ENCODE peak calls at places on chromosomes 7 and 10, in seven cellular contexts. One of them, this sample, is unnamed. For H3K27me3 and H3K36me3, the result is how much of the 10 kb centered on the place peaks cover.

GRCh38 chr7:29457565-29457971 is 106.1 kb upstream of the PRR15 start:
- DNase-seq in colonic mucosa: peak
- DNase-seq in psoas muscle: no peak
- DNase-seq in PC-3: no peak
- DNase-seq in SK-N-SH: no peak
- DNase-seq in GM12878: no peak
- DNase-seq in Panc1: no peak
- DNase-seq in this sample: peak

GRCh38 chr7:151059362-151060112 is at the start of gene SLC4A2:
- DNase-seq in colonic mucosa: peak
- DNase-seq in psoas muscle: peak
- DNase-seq in PC-3: peak
- DNase-seq in SK-N-SH: peak
- DNase-seq in GM12878: no peak
- DNase-seq in Panc1: no peak
- DNase-seq in this sample: no peak

GRCh38 chr7:65239707-65240352 is 133.8 kb upstream of the ZNF92 start:
- DNase-seq in colonic mucosa: peak
- DNase-seq in psoas muscle: no peak
- DNase-seq in PC-3: peak
- DNase-seq in SK-N-SH: peak
- DNase-seq in GM12878: no peak
- DNase-seq in Panc1: no peak
- DNase-seq in this sample: no peak

GRCh38 chr7:84271550-84271949 is 77.0 kb upstream of the SEMA3A start:
- DNase-seq in colonic mucosa: no peak
- DNase-seq in psoas muscle: no peak
- DNase-seq in PC-3: no peak
- DNase-seq in SK-N-SH: no peak
- DNase-seq in GM12878: no peak
- DNase-seq in Panc1: no peak
- DNase-seq in this sample: no peak

GRCh38 chr10:116742367-116743265 is at the start of gene HSPA12A:
- DNase-seq in colonic mucosa: peak
- DNase-seq in psoas muscle: peak
- DNase-seq in PC-3: peak
- DNase-seq in SK-N-SH: peak
- DNase-seq in GM12878: no peak
- DNase-seq in Panc1: no peak
- DNase-seq in this sample: peak

GRCh38 chr7:102415685-102416225 is 17.6 kb upstream of the ORAI2 start:
- DNase-seq in colonic mucosa: no peak
- DNase-seq in psoas muscle: no peak
- DNase-seq in PC-3: no peak
- DNase-seq in SK-N-SH: peak
- DNase-seq in GM12878: no peak
- DNase-seq in Panc1: no peak
- DNase-seq in this sample: no peak

GRCh38 chr7:28355553-28356319 is 56.6 kb upstream of the CREB5 start:
- DNase-seq in colonic mucosa: no peak
- DNase-seq in psoas muscle: no peak
- DNase-seq in PC-3: no peak
- DNase-seq in SK-N-SH: no peak
- DNase-seq in GM12878: no peak
- DNase-seq in Panc1: no peak
- DNase-seq in this sample: no peak

GRCh38 chr7:112505495-112505894 is 24.7 kb downstream of the LSMEM1 start:
- DNase-seq in colonic mucosa: no peak
- DNase-seq in psoas muscle: no peak
- DNase-seq in PC-3: no peak
- DNase-seq in SK-N-SH: no peak
- DNase-seq in GM12878: no peak
- DNase-seq in Panc1: no peak
- DNase-seq in this sample: no peak

GRCh38 chr7:148950806-148951205 is 66.7 kb upstream of the EZH2 start:
- DNase-seq in colonic mucosa: no peak
- DNase-seq in psoas muscle: no peak
- DNase-seq in PC-3: no peak
- DNase-seq in SK-N-SH: no peak
- DNase-seq in GM12878: no peak
- DNase-seq in Panc1: no peak
- DNase-seq in this sample: no peak

GRCh38 chr10:1462032-1462431 is 275.3 kb downstream of the ADARB2 start:
- DNase-seq in colonic mucosa: no peak
- DNase-seq in psoas muscle: no peak
- DNase-seq in PC-3: no peak
- DNase-seq in SK-N-SH: no peak
- DNase-seq in GM12878: no peak
- DNase-seq in Panc1: no peak
- DNase-seq in this sample: no peak

GRCh38 chr7:116298055-116298454 is 87.7 kb downstream of the TES start:
- DNase-seq in colonic mucosa: no peak
- DNase-seq in psoas muscle: no peak
- DNase-seq in PC-3: no peak
- DNase-seq in SK-N-SH: no peak
- DNase-seq in GM12878: no peak
- DNase-seq in Panc1: no peak
- DNase-seq in this sample: no peak

GRCh38 chr7:86995052-86995725 is 64.3 kb downstream of the ELAPOR2 start:
- DNase-seq in colonic mucosa: no peak
- DNase-seq in psoas muscle: no peak
- DNase-seq in PC-3: no peak
- DNase-seq in SK-N-SH: no peak
- DNase-seq in GM12878: no peak
- DNase-seq in Panc1: no peak
- DNase-seq in this sample: no peak

GRCh38 chr7:78146546-78146945 is 348.0 kb downstream of the PHTF2 start:
- DNase-seq in colonic mucosa: no peak
- DNase-seq in psoas muscle: no peak
- DNase-seq in PC-3: no peak
- DNase-seq in SK-N-SH: no peak
- DNase-seq in GM12878: no peak
- DNase-seq in Panc1: no peak
- DNase-seq in this sample: no peak

GRCh38 chr7:115635367-115635766 is 395.2 kb downstream of the TFEC start:
- DNase-seq in colonic mucosa: no peak
- DNase-seq in psoas muscle: no peak
- DNase-seq in PC-3: peak
- DNase-seq in SK-N-SH: no peak
- DNase-seq in GM12878: no peak
- DNase-seq in Panc1: no peak
- DNase-seq in this sample: no peak

GRCh38 chr10:79127151-79127961 is 58.6 kb downstream of the ZMIZ1 start:
- DNase-seq in colonic mucosa: peak
- DNase-seq in psoas muscle: peak
- DNase-seq in PC-3: peak
- DNase-seq in SK-N-SH: no peak
- DNase-seq in GM12878: no peak
- DNase-seq in Panc1: no peak
- DNase-seq in this sample: no peak

GRCh38 chr10:48272682-48273081 is 1.8 kb downstream of the FRMPD2 start:
- DNase-seq in colonic mucosa: no peak
- DNase-seq in psoas muscle: no peak
- DNase-seq in PC-3: no peak
- DNase-seq in SK-N-SH: no peak
- DNase-seq in GM12878: no peak
- DNase-seq in Panc1: no peak
- DNase-seq in this sample: no peak

GRCh38 chr10:48273741-48274140 is 755 bp downstream of the FRMPD2 start:
- DNase-seq in colonic mucosa: no peak
- DNase-seq in psoas muscle: no peak
- DNase-seq in PC-3: peak
- DNase-seq in SK-N-SH: no peak
- DNase-seq in GM12878: no peak
- DNase-seq in Panc1: no peak
- DNase-seq in this sample: no peak

GRCh38 chr10:48274636-48275035 is at the start of gene FRMPD2:
- DNase-seq in colonic mucosa: no peak
- DNase-seq in psoas muscle: no peak
- DNase-seq in PC-3: no peak
- DNase-seq in SK-N-SH: no peak
- DNase-seq in GM12878: no peak
- DNase-seq in Panc1: no peak
- DNase-seq in this sample: no peak

GRCh38 chr10:48275743-48276142 is 1.2 kb upstream of the FRMPD2 start:
- DNase-seq in colonic mucosa: no peak
- DNase-seq in psoas muscle: no peak
- DNase-seq in PC-3: no peak
- DNase-seq in SK-N-SH: no peak
- DNase-seq in GM12878: no peak
- DNase-seq in Panc1: no peak
- DNase-seq in this sample: no peak

GRCh38 chr10:48271323-48271722 is 3.2 kb downstream of the FRMPD2 start:
- DNase-seq in colonic mucosa: no peak
- DNase-seq in psoas muscle: no peak
- DNase-seq in PC-3: no peak
- DNase-seq in SK-N-SH: no peak
- DNase-seq in GM12878: no peak
- DNase-seq in Panc1: no peak
- DNase-seq in this sample: no peak
- H3K27me3 ChIP-seq in colonic mucosa: under half
- H3K27me3 ChIP-seq in psoas muscle: under half
- H3K27me3 ChIP-seq in PC-3: under half
- H3K27me3 ChIP-seq in SK-N-SH: under half
- H3K27me3 ChIP-seq in GM12878: under half
- H3K27me3 ChIP-seq in Panc1: under half
- H3K27me3 ChIP-seq in this sample: under half

GRCh38 chr10:32328499-32328898 is 18.5 kb downstream of the EPC1 start:
- DNase-seq in colonic mucosa: no peak
- DNase-seq in psoas muscle: no peak
- DNase-seq in PC-3: no peak
- DNase-seq in SK-N-SH: no peak
- DNase-seq in GM12878: no peak
- DNase-seq in Panc1: no peak
- DNase-seq in this sample: no peak

GRCh38 chr10:32327364-32327691 is 19.6 kb downstream of the EPC1 start:
- DNase-seq in colonic mucosa: no peak
- DNase-seq in psoas muscle: no peak
- DNase-seq in PC-3: no peak
- DNase-seq in SK-N-SH: no peak
- DNase-seq in GM12878: no peak
- DNase-seq in Panc1: no peak
- DNase-seq in this sample: no peak

GRCh38 chr10:32326119-32326518 is 20.8 kb downstream of the EPC1 start:
- DNase-seq in colonic mucosa: no peak
- DNase-seq in psoas muscle: no peak
- DNase-seq in PC-3: no peak
- DNase-seq in SK-N-SH: no peak
- DNase-seq in GM12878: peak
- DNase-seq in Panc1: no peak
- DNase-seq in this sample: no peak

GRCh38 chr10:32329061-32329460 is 17.9 kb downstream of the EPC1 start:
- DNase-seq in colonic mucosa: no peak
- DNase-seq in psoas muscle: no peak
- DNase-seq in PC-3: no peak
- DNase-seq in SK-N-SH: no peak
- DNase-seq in GM12878: no peak
- DNase-seq in Panc1: no peak
- DNase-seq in this sample: no peak

DNA sequence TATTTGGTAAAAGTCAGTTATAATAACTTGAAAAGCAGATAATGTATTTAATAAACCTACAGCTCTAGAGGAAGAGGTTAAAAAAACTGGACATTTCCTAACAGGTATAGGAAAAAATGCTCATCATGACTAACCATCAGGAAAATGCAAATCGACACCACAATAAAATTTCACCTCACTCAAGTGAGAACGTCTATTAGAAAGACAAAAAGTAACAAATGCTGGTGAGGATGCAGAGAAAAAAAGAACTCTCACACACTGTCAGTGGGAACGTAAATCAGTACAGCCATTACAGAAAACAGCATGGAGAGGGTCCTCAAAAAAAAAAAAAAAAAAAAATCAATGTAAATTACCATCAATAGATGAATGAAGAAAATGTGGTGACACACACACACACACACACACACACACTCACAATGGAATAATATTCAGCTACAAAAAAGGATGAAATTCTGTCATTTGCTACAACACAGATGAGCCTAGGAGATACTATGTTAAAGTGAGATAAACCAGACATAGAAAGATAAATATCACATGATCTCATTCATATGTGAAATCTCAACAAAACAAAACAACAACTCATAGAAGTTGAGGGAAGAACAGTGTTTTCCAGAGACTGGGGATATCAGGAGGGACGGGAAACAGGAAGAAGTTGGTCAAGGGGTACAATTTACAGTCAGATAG is 20.1 kb downstream of the EPC1 start:
- DNase-seq in colonic mucosa: no peak
- DNase-seq in psoas muscle: no peak
- DNase-seq in PC-3: peak
- DNase-seq in SK-N-SH: no peak
- DNase-seq in GM12878: no peak
- DNase-seq in Panc1: no peak
- DNase-seq in this sample: no peak
- TF ChIP-seq CTCF in colonic mucosa: no peak
- TF ChIP-seq CTCF in psoas muscle: no peak
- TF ChIP-seq CTCF in PC-3: no peak
- TF ChIP-seq CTCF in SK-N-SH: no peak
- TF ChIP-seq CTCF in GM12878: no peak
- TF ChIP-seq CTCF in Panc1: no peak
- TF ChIP-seq CTCF in this sample: no peak

GRCh38 chr7:139416405-139416804 is 56.7 kb downstream of the LUC7L2 start:
- DNase-seq in colonic mucosa: no peak
- DNase-seq in psoas muscle: no peak
- DNase-seq in PC-3: no peak
- DNase-seq in SK-N-SH: no peak
- DNase-seq in GM12878: no peak
- DNase-seq in Panc1: no peak
- DNase-seq in this sample: no peak
- H3K36me3 ChIP-seq in colonic mucosa: under half
- H3K36me3 ChIP-seq in psoas muscle: under half
- H3K36me3 ChIP-seq in PC-3: half or more
- H3K36me3 ChIP-seq in SK-N-SH: half or more
- H3K36me3 ChIP-seq in GM12878: under half
- H3K36me3 ChIP-seq in Panc1: under half
- H3K36me3 ChIP-seq in this sample: under half

GRCh38 chr10:44388641-44389040 is 3.7 kb upstream of the CXCL12 start:
- DNase-seq in colonic mucosa: no peak
- DNase-seq in psoas muscle: no peak
- DNase-seq in PC-3: no peak
- DNase-seq in SK-N-SH: no peak
- DNase-seq in GM12878: no peak
- DNase-seq in Panc1: no peak
- DNase-seq in this sample: no peak

GRCh38 chr10:44387853-44388251 is 3.0 kb upstream of the CXCL12 start:
- DNase-seq in colonic mucosa: peak
- DNase-seq in psoas muscle: no peak
- DNase-seq in PC-3: no peak
- DNase-seq in SK-N-SH: no peak
- DNase-seq in GM12878: no peak
- DNase-seq in Panc1: no peak
- DNase-seq in this sample: no peak

GRCh38 chr10:44389556-44389955 is 4.7 kb upstream of the CXCL12 start:
- DNase-seq in colonic mucosa: no peak
- DNase-seq in psoas muscle: no peak
- DNase-seq in PC-3: no peak
- DNase-seq in SK-N-SH: no peak
- DNase-seq in GM12878: no peak
- DNase-seq in Panc1: no peak
- DNase-seq in this sample: no peak

GRCh38 chr10:44390585-44391072 is 5.7 kb upstream of the CXCL12 start:
- DNase-seq in colonic mucosa: no peak
- DNase-seq in psoas muscle: no peak
- DNase-seq in PC-3: no peak
- DNase-seq in SK-N-SH: no peak
- DNase-seq in GM12878: no peak
- DNase-seq in Panc1: no peak
- DNase-seq in this sample: no peak

GRCh38 chr10:44389150-44389549 is 4.3 kb upstream of the CXCL12 start:
- DNase-seq in colonic mucosa: no peak
- DNase-seq in psoas muscle: peak
- DNase-seq in PC-3: no peak
- DNase-seq in SK-N-SH: no peak
- DNase-seq in GM12878: no peak
- DNase-seq in Panc1: no peak
- DNase-seq in this sample: no peak
- H3K27me3 ChIP-seq in colonic mucosa: under half
- H3K27me3 ChIP-seq in psoas muscle: under half
- H3K27me3 ChIP-seq in PC-3: half or more
- H3K27me3 ChIP-seq in SK-N-SH: under half
- H3K27me3 ChIP-seq in GM12878: under half
- H3K27me3 ChIP-seq in Panc1: under half
- H3K27me3 ChIP-seq in this sample: under half

This sample was measured in BJ.